ENCODE peak calls at places on chromosomes 3 and 15, in six cellular contexts. One of them, this sample, is unnamed.

GRCh38 chr3:194075802-194076460 is 60.0 kb upstream of the HES1 start:
- DNase-seq in T-cell: no peak
- DNase-seq in B cell: no peak
- DNase-seq in DMS53: peak; percentile 68
- DNase-seq in activated naive CD4-positive, alpha-beta T cell treated with anti-CD3 and anti-CD28 coated beads, Interleukin-2, amount 50 U/mL, for 72 hours: no peak
- DNase-seq in stimulated activated CD8-positive, alpha-beta memory T cell treated with anti-CD3 and anti-CD28 coated beads, Interleukin-2, amount 100 ng/mL, for 1 hour: no peak
- DNase-seq in this sample: no peak

GRCh38 chr3:123620338-123620737 is 35.5 kb upstream of the HACD2 start:
- DNase-seq in B cell: no peak
- DNase-seq in DMS53: no peak
- DNase-seq in T-cell: no peak
- DNase-seq in activated naive CD4-positive, alpha-beta T cell treated with anti-CD3 and anti-CD28 coated beads, Interleukin-2, amount 50 U/mL, for 72 hours: no peak
- DNase-seq in stimulated activated CD8-positive, alpha-beta memory T cell treated with anti-CD3 and anti-CD28 coated beads, Interleukin-2, amount 100 ng/mL, for 1 hour: no peak
- DNase-seq in this sample: no peak

GRCh38 chr3:140931016-140931454 is 10.6 kb upstream of the SLC25A36 start:
- DNase-seq in DMS53: no peak
- DNase-seq in stimulated activated CD8-positive, alpha-beta memory T cell treated with anti-CD3 and anti-CD28 coated beads, Interleukin-2, amount 100 ng/mL, for 1 hour: no peak
- DNase-seq in T-cell: no peak
- DNase-seq in B cell: no peak
- DNase-seq in activated naive CD4-positive, alpha-beta T cell treated with anti-CD3 and anti-CD28 coated beads, Interleukin-2, amount 50 U/mL, for 72 hours: no peak
- DNase-seq in this sample: no peak

GRCh38 chr3:17686613-17687012 is 55.8 kb downstream of the TBC1D5 start:
- DNase-seq in T-cell: no peak
- DNase-seq in DMS53: peak; percentile 30
- DNase-seq in B cell: no peak
- DNase-seq in stimulated activated CD8-positive, alpha-beta memory T cell treated with anti-CD3 and anti-CD28 coated beads, Interleukin-2, amount 100 ng/mL, for 1 hour: no peak
- DNase-seq in activated naive CD4-positive, alpha-beta T cell treated with anti-CD3 and anti-CD28 coated beads, Interleukin-2, amount 50 U/mL, for 72 hours: no peak
- DNase-seq in this sample: no peak

GRCh38 chr3:77620009-77620408 is 580.1 kb downstream of the ROBO2 start:
- DNase-seq in DMS53: no peak
- DNase-seq in B cell: no peak
- DNase-seq in activated naive CD4-positive, alpha-beta T cell treated with anti-CD3 and anti-CD28 coated beads, Interleukin-2, amount 50 U/mL, for 72 hours: no peak
- DNase-seq in stimulated activated CD8-positive, alpha-beta memory T cell treated with anti-CD3 and anti-CD28 coated beads, Interleukin-2, amount 100 ng/mL, for 1 hour: no peak
- DNase-seq in T-cell: no peak
- DNase-seq in this sample: no peak

GRCh38 chr3:171906951-171907676 is 64.0 kb downstream of the TMEM212 start:
- DNase-seq in activated naive CD4-positive, alpha-beta T cell treated with anti-CD3 and anti-CD28 coated beads, Interleukin-2, amount 50 U/mL, for 72 hours: no peak
- DNase-seq in T-cell: no peak
- DNase-seq in B cell: no peak
- DNase-seq in stimulated activated CD8-positive, alpha-beta memory T cell treated with anti-CD3 and anti-CD28 coated beads, Interleukin-2, amount 100 ng/mL, for 1 hour: no peak
- DNase-seq in DMS53: no peak
- DNase-seq in this sample: no peak

GRCh38 chr3:177401375-177401774 is 204.1 kb upstream of the TBL1XR1 start:
- DNase-seq in activated naive CD4-positive, alpha-beta T cell treated with anti-CD3 and anti-CD28 coated beads, Interleukin-2, amount 50 U/mL, for 72 hours: no peak
- DNase-seq in stimulated activated CD8-positive, alpha-beta memory T cell treated with anti-CD3 and anti-CD28 coated beads, Interleukin-2, amount 100 ng/mL, for 1 hour: no peak
- DNase-seq in DMS53: peak; percentile 29
- DNase-seq in B cell: no peak
- DNase-seq in T-cell: no peak
- DNase-seq in this sample: no peak

GRCh38 chr3:58999779-59000170 is 50.0 kb downstream of the CFAP20DC start:
- DNase-seq in B cell: no peak
- DNase-seq in DMS53: no peak
- DNase-seq in T-cell: no peak
- DNase-seq in stimulated activated CD8-positive, alpha-beta memory T cell treated with anti-CD3 and anti-CD28 coated beads, Interleukin-2, amount 100 ng/mL, for 1 hour: no peak
- DNase-seq in activated naive CD4-positive, alpha-beta T cell treated with anti-CD3 and anti-CD28 coated beads, Interleukin-2, amount 50 U/mL, for 72 hours: no peak
- DNase-seq in this sample: no peak

GRCh38 chr15:43552261-43552660 is 34.9 kb downstream of the MAP1A start:
- DNase-seq in B cell: no peak
- DNase-seq in stimulated activated CD8-positive, alpha-beta memory T cell treated with anti-CD3 and anti-CD28 coated beads, Interleukin-2, amount 100 ng/mL, for 1 hour: no peak
- DNase-seq in T-cell: no peak
- DNase-seq in activated naive CD4-positive, alpha-beta T cell treated with anti-CD3 and anti-CD28 coated beads, Interleukin-2, amount 50 U/mL, for 72 hours: no peak
- DNase-seq in DMS53: no peak
- DNase-seq in this sample: no peak

GRCh38 chr3:27649277-27649676 is 72.8 kb downstream of the EOMES start:
- DNase-seq in B cell: no peak
- DNase-seq in activated naive CD4-positive, alpha-beta T cell treated with anti-CD3 and anti-CD28 coated beads, Interleukin-2, amount 50 U/mL, for 72 hours: no peak
- DNase-seq in T-cell: no peak
- DNase-seq in DMS53: no peak
- DNase-seq in stimulated activated CD8-positive, alpha-beta memory T cell treated with anti-CD3 and anti-CD28 coated beads, Interleukin-2, amount 100 ng/mL, for 1 hour: no peak
- DNase-seq in this sample: no peak

GRCh38 chr15:51830279-51830806 is 890 bp downstream of the TMOD3 start:
- DNase-seq in DMS53: peak; percentile 24
- DNase-seq in T-cell: no peak
- DNase-seq in B cell: no peak
- DNase-seq in activated naive CD4-positive, alpha-beta T cell treated with anti-CD3 and anti-CD28 coated beads, Interleukin-2, amount 50 U/mL, for 72 hours: no peak
- DNase-seq in stimulated activated CD8-positive, alpha-beta memory T cell treated with anti-CD3 and anti-CD28 coated beads, Interleukin-2, amount 100 ng/mL, for 1 hour: no peak
- DNase-seq in this sample: no peak

GRCh38 chr3:190055773-190056172 is 64.9 kb downstream of the P3H2 start:
- DNase-seq in T-cell: no peak
- DNase-seq in stimulated activated CD8-positive, alpha-beta memory T cell treated with anti-CD3 and anti-CD28 coated beads, Interleukin-2, amount 100 ng/mL, for 1 hour: no peak
- DNase-seq in B cell: no peak
- DNase-seq in DMS53: no peak
- DNase-seq in activated naive CD4-positive, alpha-beta T cell treated with anti-CD3 and anti-CD28 coated beads, Interleukin-2, amount 50 U/mL, for 72 hours: no peak
- DNase-seq in this sample: no peak

GRCh38 chr3:159792070-159792469 is 196.6 kb upstream of the IL12A start:
- DNase-seq in B cell: no peak
- DNase-seq in T-cell: no peak
- DNase-seq in activated naive CD4-positive, alpha-beta T cell treated with anti-CD3 and anti-CD28 coated beads, Interleukin-2, amount 50 U/mL, for 72 hours: no peak
- DNase-seq in stimulated activated CD8-positive, alpha-beta memory T cell treated with anti-CD3 and anti-CD28 coated beads, Interleukin-2, amount 100 ng/mL, for 1 hour: no peak
- DNase-seq in DMS53: no peak
- DNase-seq in this sample: no peak

GRCh38 chr15:49900036-49900435 is 219.0 kb downstream of the ATP8B4 start:
- DNase-seq in DMS53: no peak
- DNase-seq in B cell: no peak
- DNase-seq in activated naive CD4-positive, alpha-beta T cell treated with anti-CD3 and anti-CD28 coated beads, Interleukin-2, amount 50 U/mL, for 72 hours: no peak
- DNase-seq in T-cell: no peak
- DNase-seq in stimulated activated CD8-positive, alpha-beta memory T cell treated with anti-CD3 and anti-CD28 coated beads, Interleukin-2, amount 100 ng/mL, for 1 hour: no peak
- DNase-seq in this sample: no peak